ENCODE peak calls at places on chromosomes 2 and 18, in four cellular contexts. J is body of pancreas, X is aorta, Y is IMR-90. O is an unnamed sample.

GRCh38 chr2:119219873-119220272 is 3.8 kb upstream of the STEAP3 start:
- DNase-seq in J (no peak), X (no peak), Y (peak), O (no peak)

GRCh38 chr2:198186257-198186656 is 381.9 kb downstream of the PLCL1 start:
- DNase-seq in J (no peak), X (no peak), Y (no peak), O (no peak)

GRCh38 chr2:33435518-33435917 is 40.9 kb upstream of the RASGRP3 start:
- DNase-seq in J (no peak), X (no peak), Y (no peak), O (no peak)

GRCh38 chr18:21868770-21869169 is 128.2 kb downstream of the MIB1 start:
- DNase-seq in J (no peak), X (no peak), Y (no peak), O (no peak)

GRCh38 chr2:234536218-234536989 is 39.5 kb upstream of the ARL4C start:
- DNase-seq in J (no peak), X (no peak), Y (no peak), O (no peak)

GRCh38 chr2:47129191-47129711 is 25.9 kb downstream of the STPG4 start:
- DNase-seq in J (no peak), X (no peak), Y (no peak), O (no peak)

GRCh38 chr2:238100049-238100820 is at the start of gene ESPNL:
- DNase-seq in J (peak), X (no peak), Y (no peak), O (no peak)

GRCh38 chr2:215870088-215870490 is 143.3 kb downstream of the MREG start:
- DNase-seq in J (no peak), X (no peak), Y (peak), O (peak)

GRCh38 chr18:76673281-76674005 is 148.9 kb upstream of the ZNF236 start:
- DNase-seq in J (no peak), X (no peak), Y (no peak), O (no peak)

GRCh38 chr2:72919414-72920316 is 2.3 kb downstream of the EMX1 start:
- DNase-seq in J (peak), X (peak), Y (no peak), O (no peak)

GRCh38 chr2:54350422-54350821 is 94.4 kb upstream of the TSPYL6 start:
- DNase-seq in J (no peak), X (no peak), Y (no peak), O (no peak)

GRCh38 chr2:207122914-207123744 is 42.6 kb downstream of the KLF7 start:
- DNase-seq in J (no peak), X (no peak), Y (no peak), O (no peak)

GRCh38 chr2:151781642-151782041 is 46.6 kb downstream of the ARL5A start:
- DNase-seq in J (no peak), X (no peak), Y (no peak), O (no peak)

GRCh38 chr2:108447947-108448677 is 894 bp upstream of the GCC2 start:
- DNase-seq in J (no peak), X (no peak), Y (no peak), O (no peak)

GRCh38 chr2:147588191-147588590 is 256.6 kb upstream of the ACVR2A start:
- DNase-seq in J (no peak), X (no peak), Y (peak), O (peak)

GRCh38 chr2:120472891-120473309 is 127.0 kb downstream of the INHBB start:
- DNase-seq in J (no peak), X (no peak), Y (no peak), O (no peak)

GRCh38 chr2:12605936-12606335 is 110.8 kb upstream of the TRIB2 start:
- DNase-seq in J (no peak), X (no peak), Y (peak), O (no peak)

GRCh38 chr2:44290271-44290670 is 15.0 kb downstream of the SLC3A1 start:
- DNase-seq in J (no peak), X (no peak), Y (peak), O (peak)

GRCh38 chr2:206260427-206261012 is 13.9 kb upstream of the ZDBF2 start:
- DNase-seq in J (no peak), X (no peak), Y (peak), O (no peak)

GRCh38 chr18:79275992-79276391 is 119.7 kb upstream of the NFATC1 start:
- DNase-seq in J (no peak), X (no peak), Y (no peak), O (no peak)

GRCh38 chr2:237674731-237675276 is 47.4 kb downstream of the LRRFIP1 start:
- DNase-seq in J (peak), X (peak), Y (peak), O (no peak)

GRCh38 chr2:141015339-141016047 is 1115.3 kb downstream of the LRP1B start:
- DNase-seq in J (no peak), X (peak), Y (no peak), O (no peak)

GRCh38 chr2:25323612-25324189 is 18.0 kb downstream of the DNMT3A start:
- DNase-seq in J (no peak), X (no peak), Y (no peak), O (no peak)

GRCh38 chr18:3093624-3094354 is 80.8 kb upstream of the LPIN2 start:
- DNase-seq in J (peak), X (no peak), Y (no peak), O (no peak)

GRCh38 chr18:9824474-9824832 is 61.3 kb upstream of the TXNDC2 start:
- DNase-seq in J (no peak), X (no peak), Y (peak), O (no peak)

GRCh38 chr18:77304263-77304662 is 54.6 kb downstream of the GALR1 start:
- DNase-seq in J (no peak), X (no peak), Y (no peak), O (no peak)

GRCh38 chr2:26396734-26397298 is 4.9 kb upstream of the DRC1 start:
- DNase-seq in J (no peak), X (no peak), Y (no peak), O (no peak)

GRCh38 chr18:43590182-43590903 is 313.1 kb upstream of the SYT4 start:
- DNase-seq in J (no peak), X (peak), Y (no peak), O (no peak)

GRCh38 chr2:172087780-172088244 is 2.5 kb downstream of the DLX1 start:
- DNase-seq in J (no peak), X (peak), Y (no peak), O (no peak)

GRCh38 chr2:121479882-121480522 is 50.7 kb upstream of the RNU4ATAC start:
- DNase-seq in J (peak), X (no peak), Y (no peak), O (peak)

GRCh38 chr2:46363535-46364170 is 66.4 kb downstream of the EPAS1 start:
- DNase-seq in J (no peak), X (no peak), Y (peak), O (no peak)

GRCh38 chr2:192236136-192236535 is 41.4 kb upstream of the TMEFF2 start:
- DNase-seq in J (no peak), X (no peak), Y (peak), O (no peak)

GRCh38 chr18:49285627-49286026 is 174.8 kb downstream of the DYM start:
- DNase-seq in J (no peak), X (no peak), Y (no peak), O (no peak)

GRCh38 chr18:74496508-74497307 is 545 bp downstream of the CNDP2 start:
- DNase-seq in J (peak), X (peak), Y (peak), O (no peak)

GRCh38 chr2:121519732-121520640 is 10.7 kb upstream of the RNU4ATAC start:
- DNase-seq in J (no peak), X (no peak), Y (peak), O (no peak)

GRCh38 chr18:60377778-60378469 is 5.3 kb upstream of the MC4R start:
- DNase-seq in J (no peak), X (no peak), Y (no peak), O (no peak)

GRCh38 chr18:60372141-60372540 is 434 bp downstream of the MC4R start:
- DNase-seq in J (no peak), X (no peak), Y (no peak), O (no peak)

DNA sequence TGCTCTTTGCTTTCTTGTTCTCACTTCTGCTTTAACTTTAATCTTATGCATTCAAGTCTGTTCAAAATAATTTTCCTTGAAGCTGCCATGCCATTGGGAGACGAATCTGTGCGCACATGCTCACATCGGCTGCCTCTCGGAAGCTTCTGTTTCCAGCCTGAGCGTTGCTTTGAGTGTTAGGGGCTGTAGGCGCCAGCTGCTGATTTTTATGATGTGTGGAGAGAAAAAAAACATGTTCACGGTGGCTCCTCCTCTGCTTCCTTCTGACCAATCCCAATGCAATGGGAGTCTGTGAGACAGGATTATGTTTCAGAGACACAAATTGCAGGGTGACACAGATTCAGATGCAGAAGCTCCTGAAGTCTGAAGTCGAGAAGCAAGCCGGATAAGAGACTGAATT is at the start of gene MC4R:
- DNase-seq in J (no peak), X (no peak), Y (peak), O (peak)
- H3K4me3 ChIP-seq in J (no peak), X (no peak), Y (peak), O (peak)

GRCh38 chr2:8488001-8488738 is 193.7 kb upstream of the ID2 start:
- DNase-seq in J (no peak), X (no peak), Y (no peak), O (no peak)
- H3K4me3 ChIP-seq in J (no peak), X (no peak), Y (no peak), O (no peak)

GRCh38 chr2:673615-674318 is 3.4 kb downstream of the TMEM18 start:
- DNase-seq in J (no peak), X (no peak), Y (peak), O (no peak)
- H3K4me3 ChIP-seq in J (no peak), X (no peak), Y (no peak), O (no peak)

GRCh38 chr2:240672701-240673190 is 9.9 kb downstream of the AQP12B start:
- DNase-seq in J (peak), X (no peak), Y (no peak), O (no peak)
- H3K4me3 ChIP-seq in J (no peak), X (no peak), Y (no peak), O (no peak)

DNA sequence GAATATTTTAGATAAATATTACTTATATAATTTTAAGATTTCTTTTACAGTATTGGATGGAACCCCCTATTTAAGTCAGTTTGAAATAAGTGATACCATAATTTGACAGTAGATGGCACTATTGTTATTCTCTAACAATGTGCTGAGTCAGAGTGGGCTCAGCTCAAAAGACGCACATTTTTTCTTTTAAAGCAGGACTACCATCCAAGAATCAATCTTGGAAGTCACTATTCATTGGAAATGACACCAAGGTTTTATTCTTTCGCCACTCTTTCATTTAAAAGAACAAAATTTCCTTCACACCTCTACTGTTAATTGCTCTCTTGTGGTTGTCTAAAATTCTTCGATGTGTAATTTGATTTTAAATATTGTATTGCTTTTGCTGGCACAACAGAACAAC is 32.6 kb upstream of the SPAG16 start:
- DNase-seq in J (no peak), X (no peak), Y (peak), O (peak)
- H3K4me3 ChIP-seq in J (no peak), X (no peak), Y (no peak), O (no peak)

O was measured in epithelial cell of proximal tubule.